ENCODE peak calls at places on chromosome 12, in four cellular contexts. P is IMR-90; I is naive thymus-derived CD4-positive, alpha-beta T cell; C is aorta. H is an unnamed sample. For H3K36me3, the result is how much of the 10 kb centered on the place peaks cover.

GRCh38 chr12:32390572-32391219 is 8.7 kb upstream of the FGD4 start:
- DNase-seq in P (no peak), I (no peak), C (peak), H (peak)

GRCh38 chr12:124399622-124400021 is 104.7 kb downstream of the RFLNA start:
- DNase-seq in P (no peak), I (no peak), C (no peak), H (peak)

GRCh38 chr12:42360747-42361403 is 34.9 kb downstream of the PPHLN1 start:
- DNase-seq in P (peak), I (no peak), C (no peak), H (no peak)

GRCh38 chr12:24500466-24501232 is 448.3 kb downstream of the BCAT1 start:
- DNase-seq in P (peak), I (no peak), C (no peak), H (no peak)

GRCh38 chr12:54352022-54352531 is 12.2 kb downstream of the GPR84 start:
- DNase-seq in P (peak), I (peak), C (peak), H (peak)

GRCh38 chr12:114685320-114685781 is 1.4 kb upstream of the TBX3 start:
- DNase-seq in P (no peak), I (no peak), C (no peak), H (no peak)

GRCh38 chr12:7101047-7101693 is 7.8 kb downstream of the C1RL start:
- DNase-seq in P (peak), I (no peak), C (no peak), H (no peak)

GRCh38 chr12:123714302-123714627 is 2.1 kb downstream of the ATP6V0A2 start:
- DNase-seq in P (no peak), I (no peak), C (no peak), H (no peak)

GRCh38 chr12:39103552-39104165 is 198.3 kb upstream of the CPNE8 start:
- DNase-seq in P (no peak), I (no peak), C (no peak), H (no peak)

GRCh38 chr12:110369992-110370391 is 33.5 kb downstream of the ANAPC7 start:
- DNase-seq in P (no peak), I (no peak), C (no peak), H (no peak)

GRCh38 chr12:110373025-110373876 is 30.3 kb downstream of the ANAPC7 start:
- DNase-seq in P (no peak), I (no peak), C (no peak), H (no peak)

GRCh38 chr12:110370732-110371141 is 32.8 kb downstream of the ANAPC7 start:
- DNase-seq in P (no peak), I (no peak), C (no peak), H (peak)

GRCh38 chr12:110372056-110372425 is 31.5 kb downstream of the ANAPC7 start:
- DNase-seq in P (no peak), I (no peak), C (no peak), H (no peak)

GRCh38 chr12:110371408-110372055 is 32.0 kb downstream of the ANAPC7 start:
- DNase-seq in P (no peak), I (no peak), C (peak), H (peak)
- H3K36me3 ChIP-seq in P (under half), I (under half), C (under half), H (half or more)

DNA sequence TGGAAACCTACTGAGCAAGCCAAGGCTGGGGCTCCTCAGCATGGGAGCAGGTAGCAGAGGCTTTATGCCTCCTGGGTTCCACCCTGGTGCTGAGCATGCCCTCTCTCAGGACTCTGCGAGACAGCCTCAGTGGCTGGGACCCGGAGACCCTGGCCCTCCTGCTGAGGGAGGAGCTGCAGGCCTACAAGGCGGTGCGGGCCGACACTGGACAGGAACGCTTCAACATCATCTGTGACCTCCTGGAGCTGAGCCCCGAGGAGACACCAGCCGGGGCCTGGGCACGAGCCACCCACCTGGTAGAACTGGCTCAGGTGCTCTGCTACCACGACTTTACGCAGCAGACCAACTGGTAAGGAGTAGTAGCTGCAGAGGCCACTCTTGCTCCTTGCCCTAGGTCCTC is 8.4 kb downstream of the ESPL1 start:
- DNase-seq in P (no peak), I (no peak), C (no peak), H (no peak)
- H3K36me3 ChIP-seq in P (under half), I (under half), C (under half), H (under half)

DNA sequence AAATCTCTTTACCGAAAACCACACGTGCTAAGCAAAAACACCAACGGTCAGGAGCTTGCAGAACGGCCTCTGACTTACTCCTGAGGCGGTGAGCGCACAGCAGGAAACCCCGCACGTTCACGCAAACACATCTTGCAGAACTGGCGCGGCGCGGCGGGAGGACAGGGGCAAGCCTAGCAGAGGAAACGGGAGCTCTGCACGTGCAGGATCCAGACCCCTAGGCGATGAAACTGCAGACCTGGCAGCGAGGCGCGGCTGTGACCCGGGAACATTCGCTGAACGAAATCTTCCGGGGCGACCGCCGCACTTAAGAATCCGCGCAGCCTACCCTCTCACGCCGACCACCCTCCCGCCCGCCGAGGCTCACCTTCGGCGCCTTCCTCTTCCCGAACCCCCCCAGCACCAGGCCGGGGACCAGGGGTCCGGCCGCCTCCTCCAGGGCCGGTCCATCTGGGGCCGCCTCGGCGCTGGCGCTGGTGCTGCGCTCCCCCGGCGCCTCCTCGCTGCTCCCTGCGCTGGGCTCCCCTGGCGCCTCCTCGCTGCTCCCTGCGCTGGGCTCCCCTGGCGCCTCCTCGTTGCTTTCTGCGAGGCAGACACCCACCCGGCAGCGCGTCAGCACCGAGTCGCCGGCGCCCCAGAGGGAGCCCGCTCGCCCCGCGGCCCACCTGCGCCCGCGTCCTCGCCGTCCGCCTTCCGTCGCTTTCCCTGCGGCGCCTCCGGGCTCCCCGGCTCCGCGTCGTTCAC is 619 bp downstream of the DDX51 start:
- DNase-seq in P (no peak), I (peak), C (peak), H (peak)
- H3K36me3 ChIP-seq in P (under half), I (under half), C (under half), H (under half)

GRCh38 chr12:31275491-31275890 is 50.5 kb downstream of the SINHCAF start:
- DNase-seq in P (no peak), I (no peak), C (no peak), H (no peak)

GRCh38 chr12:31278445-31279242 is 47.3 kb downstream of the SINHCAF start:
- DNase-seq in P (no peak), I (no peak), C (no peak), H (no peak)

GRCh38 chr12:31277081-31277480 is 48.9 kb downstream of the SINHCAF start:
- DNase-seq in P (no peak), I (no peak), C (no peak), H (no peak)

GRCh38 chr12:31280183-31280582 is 45.8 kb downstream of the SINHCAF start:
- DNase-seq in P (no peak), I (no peak), C (no peak), H (no peak)

DNA sequence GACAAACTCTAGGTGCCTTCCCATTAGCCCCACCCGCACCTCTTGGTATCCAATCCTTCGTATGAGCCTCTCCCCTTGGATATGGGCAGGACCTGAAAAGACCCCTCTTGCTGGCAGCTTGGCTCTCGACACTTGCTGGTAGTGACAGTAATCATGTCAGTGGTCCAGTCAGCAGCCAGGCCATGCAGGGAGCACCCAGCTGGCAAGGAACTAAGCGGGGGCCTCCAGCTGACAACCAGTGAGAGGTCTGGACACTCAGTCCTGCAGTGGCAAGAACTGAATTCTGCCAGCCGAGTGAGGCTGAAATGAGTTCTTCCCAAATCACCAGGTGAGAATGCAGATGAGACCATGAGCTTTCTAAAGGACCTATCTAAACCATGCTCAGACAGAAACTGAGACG is 46.4 kb downstream of the SINHCAF start:
- DNase-seq in P (no peak), I (no peak), C (no peak), H (no peak)
- H3K36me3 ChIP-seq in P (under half), I (under half), C (under half), H (under half)

GRCh38 chr12:80441921-80442320 is 2.1 kb upstream of the PTPRQ start:
- DNase-seq in P (peak), I (no peak), C (no peak), H (no peak)
- H3K36me3 ChIP-seq in P (under half), I (under half), C (under half), H (under half)

GRCh38 chr12:18375583-18375982 is 114.3 kb downstream of the PIK3C2G start:
- DNase-seq in P (no peak), I (no peak), C (no peak), H (no peak)
- H3K36me3 ChIP-seq in P (under half), I (under half), C (under half), H (under half)

DNA sequence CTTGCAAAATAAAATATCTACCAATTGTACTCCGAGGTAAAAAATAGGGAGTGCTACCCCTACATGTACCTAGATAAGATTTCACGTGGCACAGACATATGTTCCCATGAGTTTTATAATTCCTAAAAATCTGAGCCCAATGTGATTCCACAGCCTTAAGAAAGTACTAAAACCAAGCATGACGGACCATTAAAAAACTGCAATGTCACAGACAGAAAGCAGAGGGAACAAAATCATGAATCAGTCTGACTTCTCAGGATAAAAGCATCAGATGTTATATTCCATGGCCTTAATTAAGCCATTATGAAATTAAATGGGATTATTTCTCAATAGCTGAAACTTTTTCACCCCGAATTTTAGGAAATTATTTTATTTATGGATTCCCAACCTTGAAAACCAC is 4.7 kb downstream of the ITPR2 start:
- DNase-seq in P (no peak), I (no peak), C (no peak), H (no peak)
- H3K36me3 ChIP-seq in P (under half), I (under half), C (under half), H (under half)

DNA sequence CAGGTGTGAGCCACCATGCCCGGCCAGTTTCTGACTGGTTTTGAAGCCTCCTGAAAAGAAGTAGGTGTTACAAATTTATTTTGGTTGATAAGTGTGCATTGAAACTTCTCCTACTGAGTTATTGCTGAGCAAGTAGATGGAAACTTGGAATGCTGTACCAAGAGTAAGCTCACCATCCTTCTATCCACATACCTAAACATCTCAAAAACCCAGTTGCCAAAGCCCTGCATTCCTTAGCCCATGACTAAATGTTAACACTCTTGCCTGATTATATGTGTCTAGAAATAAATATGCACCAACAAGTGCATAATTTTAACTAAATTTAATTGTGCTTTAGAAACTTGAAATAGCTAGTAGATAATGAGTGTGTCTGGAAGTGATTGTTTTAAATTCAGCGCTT is 357.8 kb downstream of the DUSP6 start:
- DNase-seq in P (peak), I (no peak), C (no peak), H (no peak)
- H3K36me3 ChIP-seq in P (under half), I (under half), C (under half), H (under half)

DNA sequence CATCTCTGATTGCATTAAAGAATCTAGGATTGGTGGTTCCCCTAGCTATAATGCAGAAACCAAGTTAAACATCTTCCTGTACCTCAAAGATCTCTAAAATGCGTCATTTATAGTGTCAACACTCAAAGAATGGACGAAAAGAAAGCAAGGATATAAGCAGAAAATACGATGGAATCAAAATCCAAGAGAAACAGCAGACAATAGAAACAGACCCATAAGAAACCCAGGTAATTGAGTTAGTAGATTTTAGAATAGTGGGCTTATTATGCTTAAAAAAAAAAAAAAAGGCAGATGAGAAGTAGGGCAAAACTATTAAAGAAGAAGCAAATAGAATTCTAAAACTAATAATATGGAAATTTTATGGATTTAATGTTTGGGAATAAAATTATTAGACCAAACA is 44.4 kb downstream of the USP15 start:
- DNase-seq in P (no peak), I (no peak), C (no peak), H (no peak)
- H3K36me3 ChIP-seq in P (under half), I (under half), C (under half), H (under half)

DNA sequence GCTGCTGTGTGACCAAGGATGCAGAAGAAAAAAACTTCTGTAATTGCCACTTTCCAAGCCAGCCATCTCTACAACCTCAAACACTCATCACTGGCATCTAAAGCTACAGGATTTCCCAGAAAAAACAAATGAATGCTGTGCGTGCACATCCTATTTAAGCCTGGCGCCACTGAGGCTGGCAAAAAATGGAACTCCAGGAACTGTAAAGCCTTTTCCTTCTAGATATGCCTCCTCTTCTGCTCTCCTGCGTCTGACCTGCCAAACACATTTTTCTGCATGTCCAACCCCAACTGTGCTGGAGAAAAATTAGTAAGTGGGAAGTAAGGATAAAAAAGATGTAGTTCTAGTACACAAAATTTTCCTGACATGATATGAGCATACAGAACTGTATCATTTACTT is 184.9 kb downstream of the ITPR2 start:
- DNase-seq in P (no peak), I (no peak), C (no peak), H (no peak)
- H3K36me3 ChIP-seq in P (under half), I (under half), C (under half), H (under half)